ENCODE peak calls at places on chromosome 1, in nine cellular contexts. B, Q, Z, Y, P, I, L, E and G are unnamed samples.

GRCh38 chr1:184022651-184023050 is 14.9 kb downstream of the COLGALT2 start:
- DNase-seq in B (peak), Q (no peak), Z (peak), Y (no peak), P (no peak), I (no peak), L (no peak), E (no peak), G (no peak)

GRCh38 chr1:202959276-202959620 is 1.1 kb upstream of the ADIPOR1 start:
- DNase-seq in B (peak), Q (peak), Z (peak), Y (no peak), P (no peak), I (peak), L (no peak), E (no peak), G (peak)

GRCh38 chr1:175479521-175480342 is 263.7 kb downstream of the TNR start:
- DNase-seq in B (no peak), Q (no peak), Z (no peak), Y (peak), P (no peak), I (peak), L (no peak), E (no peak), G (peak)

GRCh38 chr1:97093742-97094141 is 372.2 kb downstream of the PTBP2 start:
- DNase-seq in B (peak), Q (no peak), Z (peak), Y (no peak), P (no peak), I (peak), L (no peak), E (no peak), G (peak)

GRCh38 chr1:24119859-24120756 is 8.2 kb upstream of the MYOM3 start:
- DNase-seq in B (peak), Q (peak), Z (no peak), Y (no peak), P (no peak), I (no peak), L (no peak), E (peak), G (peak)

GRCh38 chr1:195663549-195664280 is 944.5 kb downstream of the KCNT2 start:
- DNase-seq in B (peak), Q (peak), Z (peak), Y (no peak), P (no peak), I (peak), L (no peak), E (peak), G (peak)

GRCh38 chr1:166270476-166271150 is 103.8 kb upstream of the FAM78B start:
- DNase-seq in B (no peak), Q (no peak), Z (no peak), Y (no peak), P (no peak), I (no peak), L (no peak), E (no peak), G (no peak)

GRCh38 chr1:9766759-9767442 is 56.9 kb downstream of the CLSTN1 start:
- DNase-seq in B (peak), Q (peak), Z (peak), Y (no peak), P (no peak), I (peak), L (no peak), E (peak), G (peak)

GRCh38 chr1:31032266-31032665 is 33.3 kb downstream of the PUM1 start:
- DNase-seq in B (no peak), Q (no peak), Z (no peak), Y (no peak), P (no peak), I (no peak), L (no peak), E (no peak), G (no peak)

GRCh38 chr1:205435904-205436573 is 14.2 kb upstream of the LEMD1 start:
- DNase-seq in B (no peak), Q (no peak), Z (no peak), Y (peak), P (no peak), I (no peak), L (no peak), E (no peak), G (no peak)

GRCh38 chr1:51302270-51302669 is 28.1 kb downstream of the TTC39A start:
- DNase-seq in B (no peak), Q (no peak), Z (no peak), Y (peak), P (no peak), I (no peak), L (no peak), E (no peak), G (no peak)

DNA sequence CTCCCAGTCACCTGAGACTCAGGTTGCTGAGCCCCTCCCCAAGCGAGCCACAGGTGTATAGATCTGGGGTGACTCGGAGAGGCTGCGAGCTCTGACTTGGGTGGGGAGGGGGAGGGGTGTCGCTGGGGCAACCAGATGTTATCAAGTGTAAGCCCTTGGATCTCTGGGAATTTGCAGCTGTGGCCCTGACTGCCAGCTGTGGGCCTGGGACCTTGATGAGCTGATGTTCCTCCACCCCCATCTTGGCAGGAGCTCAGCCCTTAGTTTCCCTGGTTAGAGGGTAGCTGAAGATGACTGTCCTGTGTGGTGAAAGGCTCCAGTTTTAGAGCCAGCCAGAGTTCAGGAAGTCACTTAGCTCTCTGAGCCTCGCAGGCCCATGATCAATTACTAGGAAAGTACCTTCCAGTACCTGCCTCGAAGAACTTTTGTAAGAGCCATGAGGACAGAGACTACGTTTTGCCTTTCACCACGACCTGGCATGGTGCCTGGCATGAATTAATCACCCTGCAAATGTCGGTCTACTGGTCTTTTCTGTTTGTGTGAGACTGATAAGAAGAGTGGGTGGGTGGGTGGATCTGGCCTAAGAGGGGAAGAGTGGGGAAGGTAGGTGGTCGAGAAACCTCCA is 55.8 kb downstream of the YARS1 start:
- DNase-seq in B (peak), Q (peak), Z (peak), Y (peak), P (no peak), I (peak), L (peak), E (peak), G (peak)
- H3K4me3 ChIP-seq in B (no peak), Q (no peak), Z (no peak), Y (no peak), P (no peak), I (no peak), L (no peak), E (no peak), G (no peak)

GRCh38 chr1:8460132-8460544 is 142.2 kb downstream of the SLC45A1 start:
- DNase-seq in B (no peak), Q (no peak), Z (no peak), Y (no peak), P (no peak), I (no peak), L (no peak), E (no peak), G (peak)
- TF ChIP-seq CTCF in B (no peak), Q (no peak), Z (no peak), Y (no peak), P (no peak), I (peak), L (no peak), E (no peak), G (peak)

DNA sequence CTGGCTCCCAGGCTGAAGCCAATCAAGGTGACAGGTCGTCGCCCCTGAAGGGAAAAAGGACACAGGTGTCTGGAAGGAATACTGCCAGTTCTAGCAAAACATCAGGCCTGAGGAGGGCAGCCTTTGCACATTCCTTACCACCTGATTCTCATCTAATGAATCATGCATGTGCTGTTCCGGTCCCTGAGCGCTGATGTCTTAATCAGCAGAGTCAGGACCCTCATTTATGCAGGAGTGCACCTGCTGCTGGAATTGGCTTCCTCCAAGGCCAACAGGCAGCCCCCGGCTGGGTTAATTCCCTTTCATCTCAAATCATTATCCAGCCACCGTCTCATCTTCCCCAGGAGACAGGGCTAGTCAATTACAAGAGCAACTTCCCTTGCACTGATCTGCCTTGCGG is 62.3 kb downstream of the TMCO4 start:
- DNase-seq in B (no peak), Q (peak), Z (no peak), Y (no peak), P (no peak), I (peak), L (no peak), E (no peak), G (peak)
- H3K4me3 ChIP-seq in B (no peak), Q (no peak), Z (no peak), Y (no peak), P (no peak), I (no peak), L (no peak), E (no peak), G (no peak)

GRCh38 chr1:27577504-27578188 is 26.3 kb downstream of the AHDC1 start:
- DNase-seq in B (no peak), Q (no peak), Z (no peak), Y (no peak), P (no peak), I (no peak), L (no peak), E (no peak), G (no peak)
- TF ChIP-seq CTCF in B (no peak), Q (no peak), Z (no peak), Y (no peak), P (no peak), I (no peak), L (no peak), E (no peak), G (no peak)

DNA sequence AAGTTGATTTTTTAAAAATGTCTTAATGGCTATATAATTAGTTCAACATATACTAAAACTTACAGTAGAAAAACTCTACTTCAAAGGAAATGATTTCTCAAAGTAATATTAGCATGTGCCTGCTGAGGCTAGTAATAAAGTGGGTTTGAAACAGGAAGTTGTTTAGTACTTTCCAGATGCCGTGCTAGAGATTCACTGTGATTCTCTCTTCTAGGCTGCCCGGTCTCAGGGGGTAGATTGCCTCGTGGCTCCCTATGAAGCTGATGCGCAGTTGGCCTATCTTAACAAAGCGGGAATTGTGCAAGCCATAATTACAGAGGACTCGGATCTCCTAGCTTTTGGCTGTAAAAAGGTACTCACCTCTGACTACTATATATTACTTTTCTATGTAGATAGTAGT is 9.1 kb downstream of the EXO1 start:
- DNase-seq in B (no peak), Q (no peak), Z (peak), Y (no peak), P (no peak), I (no peak), L (no peak), E (no peak), G (peak)
- H3K4me3 ChIP-seq in B (no peak), Q (no peak), Z (no peak), Y (no peak), P (no peak), I (no peak), L (no peak), E (no peak), G (no peak)

GRCh38 chr1:38287547-38287946 is 241.0 kb upstream of the POU3F1 start:
- DNase-seq in B (no peak), Q (no peak), Z (no peak), Y (no peak), P (no peak), I (no peak), L (no peak), E (no peak), G (no peak)
- TF ChIP-seq CTCF in B (no peak), Q (no peak), Z (no peak), Y (no peak), P (no peak), I (no peak), L (no peak), E (no peak), G (no peak)

DNA sequence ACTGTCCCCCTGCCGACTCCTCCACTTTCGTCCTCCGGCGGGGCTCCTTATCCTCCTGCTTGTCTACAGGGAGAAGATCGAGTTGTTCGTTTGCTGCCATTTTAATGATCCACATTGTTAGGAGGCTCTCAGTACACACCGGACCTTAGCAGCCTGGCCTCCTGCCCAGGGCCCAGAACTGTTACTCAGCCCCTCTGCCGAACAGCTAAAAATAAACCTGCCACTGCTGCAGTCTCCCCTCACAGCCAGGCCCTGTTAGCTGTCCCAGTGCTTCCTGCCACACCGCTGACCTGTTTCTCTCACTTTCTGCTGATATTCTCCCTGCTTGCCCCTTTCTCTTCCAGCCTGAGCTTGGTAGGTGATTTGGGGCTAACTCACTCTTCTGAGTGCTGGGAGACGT is 8.3 kb downstream of the MAPKAPK2 start:
- DNase-seq in B (peak), Q (no peak), Z (peak), Y (no peak), P (peak), I (peak), L (no peak), E (no peak), G (peak)
- H3K4me3 ChIP-seq in B (no peak), Q (no peak), Z (no peak), Y (no peak), P (peak), I (no peak), L (no peak), E (peak), G (no peak)

GRCh38 chr1:7209340-7209739 is 424.1 kb downstream of the CAMTA1 start:
- DNase-seq in B (no peak), Q (no peak), Z (no peak), Y (no peak), P (no peak), I (no peak), L (peak), E (no peak), G (no peak)

GRCh38 chr1:7208647-7209180 is 423.5 kb downstream of the CAMTA1 start:
- DNase-seq in B (no peak), Q (no peak), Z (no peak), Y (no peak), P (no peak), I (no peak), L (no peak), E (no peak), G (no peak)

DNA sequence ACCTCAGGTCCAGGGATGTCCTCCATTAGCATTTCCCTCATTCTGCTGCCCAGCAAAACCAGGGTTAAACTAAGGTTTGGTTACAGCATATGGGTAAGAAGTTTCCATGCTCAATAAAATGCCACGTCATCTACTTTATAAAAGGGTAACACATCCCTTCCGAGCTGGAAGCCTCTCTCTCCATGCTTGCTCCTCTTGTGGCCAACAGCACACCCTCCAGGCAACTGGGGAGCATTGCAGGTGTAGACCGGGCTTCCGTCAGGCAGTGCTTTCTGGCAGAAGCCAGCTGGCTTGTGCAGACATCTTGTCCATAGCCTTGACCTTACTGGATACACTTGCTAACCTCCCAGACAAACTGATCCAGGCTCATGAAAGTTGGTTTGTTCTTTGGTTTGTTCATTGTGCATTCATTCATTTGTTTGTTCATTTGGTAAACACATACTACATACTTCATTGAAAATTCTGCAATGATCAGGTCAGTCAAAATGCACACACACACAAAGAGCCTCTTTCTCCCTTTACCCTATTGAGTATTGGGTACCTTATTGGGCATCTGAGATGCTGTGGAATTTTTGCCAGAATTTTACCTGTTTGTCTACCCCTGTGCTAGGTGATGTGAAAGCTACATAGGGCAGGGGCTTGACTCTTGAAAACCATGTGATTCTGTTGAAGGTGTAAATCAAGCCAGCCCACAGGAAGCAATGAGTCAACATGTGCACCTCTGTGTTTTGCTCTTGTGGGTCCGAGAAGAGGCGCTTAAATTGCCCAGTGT is 422.8 kb downstream of the CAMTA1 start:
- DNase-seq in B (peak), Q (peak), Z (peak), Y (peak), P (no peak), I (peak), L (peak), E (peak), G (peak)
- TF ChIP-seq CTCF in B (peak), Q (peak), Z (peak), Y (no peak), P (peak), I (peak), L (peak), E (peak), G (peak)